ENCODE peak calls at places on chromosomes 5 and 9, in six cellular contexts. I is uterus, A is GM20000, E is transverse colon, B is left ventricle myocardium inferior, J is choroid plexus epithelial cell. Y is an unnamed sample.

GRCh38 chr5:50709471-50709870 is 43.0 kb downstream of the PARP8 start:
- DNase-seq in I (no peak), A (no peak), E (no peak), B (no peak), J (peak; percentile 71), Y (no peak)

GRCh38 chr5:24606974-24607373 is 37.8 kb downstream of the CDH10 start:
- DNase-seq in I (no peak), A (no peak), E (no peak), B (no peak), J (no peak), Y (no peak)

GRCh38 chr9:27165670-27166069 is 56.6 kb downstream of the TEK start:
- DNase-seq in I (no peak), A (no peak), E (no peak), B (no peak), J (no peak), Y (no peak)

GRCh38 chr5:99019254-99019653 is 90.4 kb upstream of the CHD1 start:
- DNase-seq in I (peak; percentile 29), A (no peak), E (no peak), B (no peak), J (peak; percentile 40), Y (no peak)

GRCh38 chr9:69120380-69121154 is 53.5 kb upstream of the TJP2 start:
- DNase-seq in I (peak; percentile 31), A (peak; percentile 61), E (peak; percentile 95), B (no peak), J (peak; percentile 23), Y (peak; percentile 47)

GRCh38 chr5:14790220-14790619 is 81.4 kb downstream of the ANKH start:
- DNase-seq in I (no peak), A (no peak), E (no peak), B (no peak), J (peak; percentile 50), Y (no peak)

GRCh38 chr9:71147368-71147767 is 25.9 kb upstream of the TRPM3 start:
- DNase-seq in I (no peak), A (no peak), E (no peak), B (no peak), J (peak; percentile 5), Y (no peak)

GRCh38 chr5:65434122-65434521 is 47.6 kb downstream of the ADAMTS6 start:
- DNase-seq in I (no peak), A (no peak), E (no peak), B (no peak), J (no peak), Y (no peak)

GRCh38 chr5:168174376-168174775 is 117.1 kb upstream of the WWC1 start:
- DNase-seq in I (no peak), A (no peak), E (no peak), B (no peak), J (no peak), Y (no peak)

GRCh38 chr9:27247756-27248155 is 49.2 kb downstream of the EQTN start:
- DNase-seq in I (no peak), A (peak; percentile 35), E (peak; percentile 36), B (no peak), J (peak; percentile 75), Y (peak; percentile 38)

GRCh38 chr9:18699749-18700148 is 225.8 kb downstream of the ADAMTSL1 start:
- DNase-seq in I (no peak), A (no peak), E (no peak), B (no peak), J (no peak), Y (no peak)

GRCh38 chr5:54443264-54443663 is 12.2 kb upstream of the HSPB3 start:
- DNase-seq in I (peak; percentile 26), A (peak; percentile 52), E (no peak), B (no peak), J (peak; percentile 79), Y (peak; percentile 37)

GRCh38 chr5:175216991-175217390 is 227.0 kb downstream of the DRD1 start:
- DNase-seq in I (no peak), A (no peak), E (no peak), B (no peak), J (no peak), Y (no peak)

GRCh38 chr9:100295240-100295639 is 57.5 kb downstream of the TEX10 start:
- DNase-seq in I (no peak), A (no peak), E (no peak), B (no peak), J (no peak), Y (no peak)

GRCh38 chr5:112270299-112271293 is 148.5 kb downstream of the EPB41L4A start:
- DNase-seq in I (no peak), A (no peak), E (no peak), B (no peak), J (peak; percentile 5), Y (no peak)

GRCh38 chr5:150454492-150455229 is 5.1 kb upstream of the RPS14 start:
- DNase-seq in I (no peak), A (no peak), E (no peak), B (no peak), J (no peak), Y (no peak)

GRCh38 chr9:87581513-87581912 is 83.8 kb downstream of the DAPK1 start:
- DNase-seq in I (peak; percentile 34), A (no peak), E (no peak), B (no peak), J (peak; percentile 66), Y (no peak)

GRCh38 chr5:149604321-149604720 is 23.0 kb downstream of the ARHGEF37 start:
- DNase-seq in I (no peak), A (no peak), E (no peak), B (no peak), J (no peak), Y (no peak)

GRCh38 chr5:169181785-169182184 is 119.2 kb downstream of the SLIT3 start:
- DNase-seq in I (no peak), A (no peak), E (no peak), B (no peak), J (no peak), Y (no peak)

GRCh38 chr5:96150007-96150406 is 188.4 kb upstream of the ELL2 start:
- DNase-seq in I (no peak), A (no peak), E (no peak), B (no peak), J (no peak), Y (no peak)

GRCh38 chr9:588952-589351 is 252.5 kb upstream of the DMRT1 start:
- DNase-seq in I (no peak), A (no peak), E (no peak), B (no peak), J (no peak), Y (no peak)

GRCh38 chr9:92896037-92896436 is 18.2 kb upstream of the ZNF484 start:
- DNase-seq in I (no peak), A (no peak), E (no peak), B (no peak), J (no peak), Y (no peak)

GRCh38 chr5:172082180-172082579 is 75.7 kb upstream of the FBXW11 start:
- DNase-seq in I (no peak), A (no peak), E (no peak), B (no peak), J (no peak), Y (no peak)

GRCh38 chr5:134784241-134784920 is 25.8 kb downstream of the DDX46 start:
- DNase-seq in I (no peak), A (no peak), E (no peak), B (no peak), J (peak; percentile 39), Y (no peak)
- TF ChIP-seq CTCF in I (no peak), A (no peak), E (no peak), B (no peak), J (peak; percentile 59), Y (peak; percentile 23)

GRCh38 chr9:77897292-77897691 is 134.3 kb downstream of the GNAQ start:
- DNase-seq in I (no peak), A (no peak), E (no peak), B (no peak), J (peak; percentile 21), Y (no peak)
- TF ChIP-seq CTCF in I (peak; percentile 18), A (no peak), E (peak; percentile 14), B (peak; percentile 24), J (peak; percentile 42), Y (no peak)

GRCh38 chr9:129006328-129007034 is 21.6 kb downstream of the SH3GLB2 start:
- DNase-seq in I (peak; percentile 61), A (peak; percentile 80), E (peak; percentile 66), B (peak; percentile 58), J (peak; percentile 88), Y (peak; percentile 84)
- TF ChIP-seq CTCF in I (peak; percentile 76), A (peak; percentile 78), E (peak; percentile 77), B (peak; percentile 87), J (peak; percentile 97), Y (peak; percentile 73)

GRCh38 chr9:116641292-116642059 is 45.6 kb upstream of the TRIM32 start:
- DNase-seq in I (no peak), A (no peak), E (no peak), B (no peak), J (no peak), Y (no peak)

GRCh38 chr9:116644099-116644688 is 42.9 kb upstream of the TRIM32 start:
- DNase-seq in I (no peak), A (no peak), E (no peak), B (no peak), J (peak; percentile 79), Y (no peak)

GRCh38 chr9:116646661-116647514 is 40.2 kb upstream of the TRIM32 start:
- DNase-seq in I (no peak), A (peak; percentile 29), E (no peak), B (no peak), J (peak; percentile 80), Y (no peak)

GRCh38 chr9:116643691-116644090 is 43.4 kb upstream of the TRIM32 start:
- DNase-seq in I (no peak), A (no peak), E (no peak), B (no peak), J (no peak), Y (no peak)

GRCh38 chr9:116647515-116647809 is 39.6 kb upstream of the TRIM32 start:
- DNase-seq in I (no peak), A (no peak), E (no peak), B (peak; percentile 56), J (no peak), Y (no peak)
- TF ChIP-seq CTCF in I (no peak), A (no peak), E (no peak), B (peak; percentile 1), J (no peak), Y (no peak)

Y was measured in GM10248.